ENCODE peak calls at places on chromosomes 16 and 17, in six cellular contexts. I is stimulated activated CD4-positive, alpha-beta T cell treated with anti-CD3 and anti-CD28 coated beads, Interleukin-1b, Interleukin-23, amount 100 ng/mL, for 1 hour; B is iris pigment epithelial cell; J is activated gamma-delta T cell treated with Interleukin-2 at 50 U/mL for 16 hours; T is GM19239; F is RWPE1. K is an unnamed sample.
A peak's percentile ranks its signal among the peaks of the same experiment; 100 is the strongest.

GRCh38 chr16:55480228-55480655 is 1.2 kb downstream of the MMP2 start:
- DNase-seq in I (no peak), B (peak; percentile 88), J (no peak), T (no peak), F (no peak), K (peak; percentile 93)

GRCh38 chr17:37067555-37068111 is 118.9 kb downstream of the AATF start:
- DNase-seq in I (no peak), B (peak; percentile 91), J (no peak), T (no peak), F (peak; percentile 76), K (peak; percentile 78)

GRCh38 chr16:85004587-85005205 is 6.6 kb downstream of the ZDHHC7 start:
- DNase-seq in I (no peak), B (peak; percentile 93), J (no peak), T (no peak), F (peak; percentile 82), K (peak; percentile 95)

GRCh38 chr17:75323043-75323591 is 33.9 kb upstream of the SLC25A19 start:
- DNase-seq in I (peak; percentile 87), B (peak; percentile 82), J (peak; percentile 90), T (no peak), F (peak; percentile 61), K (peak; percentile 84)

GRCh38 chr16:84690088-84690819 is 9.5 kb upstream of the USP10 start:
- DNase-seq in I (no peak), B (no peak), J (no peak), T (no peak), F (no peak), K (no peak)

GRCh38 chr17:27456681-27457404 is 595 bp downstream of the KSR1 start:
- DNase-seq in I (no peak), B (no peak), J (no peak), T (no peak), F (no peak), K (no peak)

GRCh38 chr16:47578573-47578972 is 117.4 kb downstream of the PHKB start:
- DNase-seq in I (no peak), B (peak; percentile 40), J (no peak), T (no peak), F (peak; percentile 16), K (peak; percentile 37)

GRCh38 chr16:87426423-87427215 is 34.5 kb downstream of the MAP1LC3B start:
- DNase-seq in I (no peak), B (no peak), J (no peak), T (no peak), F (no peak), K (no peak)

GRCh38 chr17:50630524-50631194 is 4.0 kb upstream of the ABCC3 start:
- DNase-seq in I (peak; percentile 40), B (no peak), J (peak; percentile 45), T (peak; percentile 70), F (peak; percentile 73), K (peak; percentile 35)

GRCh38 chr17:2058521-2059124 is 3.7 kb downstream of the HIC1 start:
- DNase-seq in I (no peak), B (peak; percentile 82), J (peak; percentile 62), T (peak; percentile 84), F (no peak), K (peak; percentile 66)

GRCh38 chr17:28982191-28982793 is 23.5 kb downstream of the SEZ6 start:
- DNase-seq in I (no peak), B (peak; percentile 75), J (peak; percentile 51), T (peak; percentile 82), F (no peak), K (peak; percentile 73)

GRCh38 chr17:28993645-28994426 is 12.0 kb downstream of the SEZ6 start:
- DNase-seq in I (no peak), B (no peak), J (no peak), T (no peak), F (no peak), K (no peak)

GRCh38 chr17:8173056-8173870 is 2.9 kb downstream of the TMEM107 start:
- DNase-seq in I (no peak), B (peak; percentile 98), J (peak; percentile 75), T (no peak), F (peak; percentile 75), K (peak; percentile 98)

GRCh38 chr16:51465026-51465425 is 314.0 kb upstream of the SALL1 start:
- DNase-seq in I (no peak), B (peak; percentile 24), J (no peak), T (no peak), F (no peak), K (peak; percentile 86)

GRCh38 chr17:40317345-40317873 is 8.4 kb downstream of the RARA start:
- DNase-seq in I (no peak), B (peak; percentile 75), J (no peak), T (no peak), F (peak; percentile 66), K (peak; percentile 79)

GRCh38 chr16:50878966-50879615 is 137.2 kb downstream of the CYLD start:
- DNase-seq in I (no peak), B (no peak), J (no peak), T (no peak), F (no peak), K (no peak)

GRCh38 chr16:82834156-82834758 is 207.5 kb downstream of the CDH13 start:
- DNase-seq in I (no peak), B (peak; percentile 9), J (no peak), T (no peak), F (no peak), K (no peak)

GRCh38 chr17:61689610-61690180 is 98.7 kb upstream of the NACA2 start:
- DNase-seq in I (no peak), B (peak; percentile 16), J (no peak), T (no peak), F (no peak), K (peak; percentile 59)

GRCh38 chr16:22007159-22007508 is 777 bp upstream of the MOSMO start:
- DNase-seq in I (no peak), B (no peak), J (no peak), T (no peak), F (no peak), K (no peak)

GRCh38 chr17:40791808-40792436 is 7.8 kb downstream of the KRT28 start:
- DNase-seq in I (no peak), B (peak; percentile 45), J (no peak), T (no peak), F (peak; percentile 17), K (peak; percentile 58)

GRCh38 chr17:44924107-44924544 is 8.8 kb upstream of the GFAP start:
- DNase-seq in I (no peak), B (no peak), J (no peak), T (no peak), F (no peak), K (no peak)

GRCh38 chr16:12403746-12404658 is 399.7 kb downstream of the CPPED1 start:
- DNase-seq in I (no peak), B (no peak), J (no peak), T (no peak), F (no peak), K (no peak)

GRCh38 chr17:57004944-57005579 is 27.1 kb downstream of the SCPEP1 start:
- DNase-seq in I (no peak), B (no peak), J (no peak), T (peak; percentile 39), F (no peak), K (no peak)

GRCh38 chr17:47253541-47254402 is at the start of gene ITGB3:
- DNase-seq in I (peak; percentile 27), B (peak; percentile 84), J (peak; percentile 59), T (peak; percentile 86), F (peak; percentile 65), K (peak; percentile 80)

GRCh38 chr17:41801374-41802062 is 10.2 kb downstream of the P3H4 start:
- DNase-seq in I (peak; percentile 70), B (peak; percentile 59), J (peak; percentile 75), T (peak; percentile 86), F (peak; percentile 72), K (peak; percentile 78)

GRCh38 chr16:10122546-10122945 is 59.7 kb downstream of the GRIN2A start:
- DNase-seq in I (no peak), B (peak; percentile 3), J (no peak), T (no peak), F (peak; percentile 12), K (no peak)

GRCh38 chr17:31388770-31389672 is 2.5 kb upstream of the RAB11FIP4 start:
- DNase-seq in I (peak; percentile 29), B (no peak), J (peak; percentile 48), T (peak; percentile 79), F (peak; percentile 46), K (peak; percentile 30)

GRCh38 chr17:74179576-74179975 is 23.9 kb upstream of the RPL38 start:
- DNase-seq in I (no peak), B (no peak), J (no peak), T (no peak), F (no peak), K (no peak)

GRCh38 chr17:68760141-68760475 is 158.9 kb upstream of the FAM20A start:
- DNase-seq in I (no peak), B (no peak), J (no peak), T (no peak), F (no peak), K (no peak)

GRCh38 chr17:76252040-76252954 is 12.0 kb upstream of the RNF157 start:
- DNase-seq in I (no peak), B (peak; percentile 92), J (no peak), T (no peak), F (peak; percentile 56), K (peak; percentile 97)

GRCh38 chr17:60652484-60653247 is 25.0 kb upstream of the BCAS3 start:
- DNase-seq in I (no peak), B (no peak), J (no peak), T (peak; percentile 18), F (no peak), K (no peak)

GRCh38 chr16:22625948-22626347 is 115.3 kb downstream of the NPIPB5 start:
- DNase-seq in I (no peak), B (no peak), J (no peak), T (no peak), F (peak; percentile 32), K (no peak)

GRCh38 chr16:55779391-55780094 is 53.4 kb downstream of the CES1 start:
- DNase-seq in I (no peak), B (no peak), J (no peak), T (no peak), F (no peak), K (no peak)

GRCh38 chr17:28247671-28248556 is 71.1 kb upstream of the TMEM97 start:
- DNase-seq in I (no peak), B (no peak), J (no peak), T (no peak), F (no peak), K (no peak)

GRCh38 chr16:1509307-1510221 is 16.4 kb downstream of the TELO2 start:
- DNase-seq in I (no peak), B (no peak), J (no peak), T (no peak), F (no peak), K (no peak)

GRCh38 chr16:56898847-56899246 is 33.1 kb upstream of the HERPUD1 start:
- DNase-seq in I (no peak), B (no peak), J (no peak), T (no peak), F (no peak), K (no peak)

GRCh38 chr17:35242158-35242804 is 591 bp upstream of the SLFN5 start:
- DNase-seq in I (peak; percentile 46), B (peak; percentile 46), J (peak; percentile 83), T (peak; percentile 80), F (peak; percentile 91), K (peak; percentile 51)

GRCh38 chr16:56916571-56917403 is 15.2 kb upstream of the HERPUD1 start:
- DNase-seq in I (no peak), B (no peak), J (no peak), T (peak; percentile 62), F (no peak), K (no peak)

GRCh38 chr16:7363397-7364053 is 30.9 kb downstream of the RBFOX1 start:
- DNase-seq in I (no peak), B (no peak), J (no peak), T (no peak), F (no peak), K (no peak)

K was measured in EH.